ENCODE peak calls at places on chromosomes 11 and 22, in eight cellular contexts. One of them, this sample, is unnamed.

GRCh38 chr11:18379201-18379600 is 15.2 kb upstream of the LDHA start:
- DNase-seq in HepG2: no peak
- DNase-seq in IMR-90: no peak
- DNase-seq in body of pancreas: peak; percentile 18
- DNase-seq in A549: no peak
- DNase-seq in thyroid gland: peak; percentile 95
- DNase-seq in endothelial cell of umbilical vein: no peak
- DNase-seq in H1: no peak
- DNase-seq in this sample: no peak

GRCh38 chr11:58958500-58958899 is 19.2 kb downstream of the GLYATL1 start:
- DNase-seq in A549: peak; percentile 19
- DNase-seq in HepG2: peak; percentile 23
- DNase-seq in thyroid gland: peak; percentile 13
- DNase-seq in endothelial cell of umbilical vein: peak; percentile 9
- DNase-seq in H1: peak; percentile 72
- DNase-seq in body of pancreas: peak; percentile 39
- DNase-seq in IMR-90: no peak
- DNase-seq in this sample: no peak

GRCh38 chr22:45864959-45865496 is 111.9 kb downstream of the WNT7B start:
- DNase-seq in HepG2: no peak
- DNase-seq in body of pancreas: no peak
- DNase-seq in thyroid gland: no peak
- DNase-seq in H1: no peak
- DNase-seq in IMR-90: no peak
- DNase-seq in A549: no peak
- DNase-seq in endothelial cell of umbilical vein: no peak
- DNase-seq in this sample: no peak

GRCh38 chr11:9206496-9206895 is 58.7 kb downstream of the DENND5A start:
- DNase-seq in HepG2: no peak
- DNase-seq in thyroid gland: no peak
- DNase-seq in body of pancreas: no peak
- DNase-seq in endothelial cell of umbilical vein: no peak
- DNase-seq in H1: no peak
- DNase-seq in IMR-90: peak; percentile 78
- DNase-seq in A549: no peak
- DNase-seq in this sample: no peak

GRCh38 chr11:12264361-12264760 is 113.0 kb upstream of the PARVA start:
- DNase-seq in IMR-90: no peak
- DNase-seq in body of pancreas: no peak
- DNase-seq in thyroid gland: no peak
- DNase-seq in endothelial cell of umbilical vein: no peak
- DNase-seq in H1: no peak
- DNase-seq in A549: no peak
- DNase-seq in HepG2: no peak
- DNase-seq in this sample: no peak

GRCh38 chr11:77200869-77201268 is 72.8 kb downstream of the MYO7A start:
- DNase-seq in HepG2: no peak
- DNase-seq in A549: no peak
- DNase-seq in body of pancreas: no peak
- DNase-seq in IMR-90: no peak
- DNase-seq in H1: no peak
- DNase-seq in endothelial cell of umbilical vein: no peak
- DNase-seq in thyroid gland: no peak
- DNase-seq in this sample: no peak

GRCh38 chr11:101914349-101914736 is 467 bp upstream of the CEP126 start:
- DNase-seq in body of pancreas: no peak
- DNase-seq in HepG2: no peak
- DNase-seq in A549: no peak
- DNase-seq in thyroid gland: no peak
- DNase-seq in H1: no peak
- DNase-seq in IMR-90: peak; percentile 49
- DNase-seq in endothelial cell of umbilical vein: no peak
- DNase-seq in this sample: peak; percentile 4

GRCh38 chr11:87036756-87037449 is 831 bp upstream of the TMEM135 start:
- DNase-seq in H1: no peak
- DNase-seq in HepG2: peak; percentile 76
- DNase-seq in thyroid gland: no peak
- DNase-seq in IMR-90: no peak
- DNase-seq in body of pancreas: no peak
- DNase-seq in A549: peak; percentile 32
- DNase-seq in endothelial cell of umbilical vein: no peak
- DNase-seq in this sample: no peak

GRCh38 chr11:47289856-47290255 is 19.9 kb downstream of the MADD start:
- DNase-seq in H1: no peak
- DNase-seq in IMR-90: no peak
- DNase-seq in A549: no peak
- DNase-seq in thyroid gland: no peak
- DNase-seq in endothelial cell of umbilical vein: no peak
- DNase-seq in body of pancreas: no peak
- DNase-seq in HepG2: no peak
- DNase-seq in this sample: no peak

GRCh38 chr11:1823376-1824220 is 11.2 kb upstream of the SYT8 start:
- DNase-seq in A549: no peak
- DNase-seq in H1: no peak
- DNase-seq in body of pancreas: peak; percentile 45
- DNase-seq in thyroid gland: no peak
- DNase-seq in endothelial cell of umbilical vein: no peak
- DNase-seq in IMR-90: no peak
- DNase-seq in HepG2: no peak
- DNase-seq in this sample: no peak

GRCh38 chr11:34790620-34791019 is 125.6 kb downstream of the APIP start:
- DNase-seq in body of pancreas: no peak
- DNase-seq in endothelial cell of umbilical vein: peak; percentile 53
- DNase-seq in H1: no peak
- DNase-seq in HepG2: no peak
- DNase-seq in thyroid gland: no peak
- DNase-seq in IMR-90: no peak
- DNase-seq in A549: no peak
- DNase-seq in this sample: no peak

GRCh38 chr22:43203471-43203981 is 16.6 kb upstream of the TTLL12 start:
- DNase-seq in IMR-90: no peak
- DNase-seq in endothelial cell of umbilical vein: no peak
- DNase-seq in thyroid gland: peak; percentile 58
- DNase-seq in H1: peak; percentile 82
- DNase-seq in body of pancreas: no peak
- DNase-seq in A549: no peak
- DNase-seq in HepG2: no peak
- DNase-seq in this sample: no peak

GRCh38 chr22:25021976-25022711 is 69.6 kb downstream of the KIAA1671 start:
- DNase-seq in endothelial cell of umbilical vein: no peak
- DNase-seq in thyroid gland: no peak
- DNase-seq in A549: no peak
- DNase-seq in body of pancreas: peak; percentile 73
- DNase-seq in H1: no peak
- DNase-seq in HepG2: no peak
- DNase-seq in IMR-90: no peak
- DNase-seq in this sample: no peak

GRCh38 chr11:33869511-33870422 is 22.1 kb downstream of the LMO2 start:
- DNase-seq in endothelial cell of umbilical vein: peak; percentile 92
- DNase-seq in body of pancreas: peak; percentile 27
- DNase-seq in H1: peak; percentile 73
- DNase-seq in HepG2: no peak
- DNase-seq in IMR-90: peak; percentile 2
- DNase-seq in thyroid gland: peak; percentile 7
- DNase-seq in A549: peak; percentile 14
- DNase-seq in this sample: peak; percentile 40

DNA sequence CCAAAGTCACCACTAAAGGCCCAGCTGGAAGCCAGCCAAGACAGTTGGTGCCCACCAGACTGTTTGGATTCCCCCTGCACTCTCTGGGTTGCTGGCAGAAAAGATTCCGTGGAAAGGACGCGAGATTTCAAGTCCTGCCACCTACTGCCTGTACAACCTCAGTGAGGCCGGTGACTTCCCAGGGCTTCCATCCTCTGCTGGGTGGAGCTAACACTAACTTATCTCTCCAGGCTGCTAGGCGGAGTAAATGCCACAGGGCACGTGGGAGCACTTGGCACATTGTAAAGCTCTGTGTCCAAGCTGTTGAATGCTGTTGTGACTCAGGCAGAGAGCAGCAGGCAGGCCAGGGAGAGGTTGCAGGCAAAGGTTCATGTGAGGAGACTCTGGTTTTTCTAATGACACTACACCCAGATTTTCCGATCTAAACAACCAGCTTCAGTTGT is 50.9 kb upstream of the CDON start:
- DNase-seq in H1: no peak
- DNase-seq in HepG2: peak; percentile 84
- DNase-seq in A549: peak; percentile 88
- DNase-seq in IMR-90: peak; percentile 96
- DNase-seq in body of pancreas: peak; percentile 96
- DNase-seq in endothelial cell of umbilical vein: peak; percentile 92
- DNase-seq in thyroid gland: peak; percentile 98
- DNase-seq in this sample: peak; percentile 80
- TF ChIP-seq POLR2A in H1: no peak
- TF ChIP-seq POLR2A in HepG2: peak; percentile 59
- TF ChIP-seq POLR2A in A549: no peak
- TF ChIP-seq POLR2A in IMR-90: peak; percentile 49
- TF ChIP-seq POLR2A in body of pancreas: peak; percentile 83
- TF ChIP-seq POLR2A in endothelial cell of umbilical vein: no peak
- TF ChIP-seq POLR2A in thyroid gland: no peak
- TF ChIP-seq POLR2A in this sample: no peak

DNA sequence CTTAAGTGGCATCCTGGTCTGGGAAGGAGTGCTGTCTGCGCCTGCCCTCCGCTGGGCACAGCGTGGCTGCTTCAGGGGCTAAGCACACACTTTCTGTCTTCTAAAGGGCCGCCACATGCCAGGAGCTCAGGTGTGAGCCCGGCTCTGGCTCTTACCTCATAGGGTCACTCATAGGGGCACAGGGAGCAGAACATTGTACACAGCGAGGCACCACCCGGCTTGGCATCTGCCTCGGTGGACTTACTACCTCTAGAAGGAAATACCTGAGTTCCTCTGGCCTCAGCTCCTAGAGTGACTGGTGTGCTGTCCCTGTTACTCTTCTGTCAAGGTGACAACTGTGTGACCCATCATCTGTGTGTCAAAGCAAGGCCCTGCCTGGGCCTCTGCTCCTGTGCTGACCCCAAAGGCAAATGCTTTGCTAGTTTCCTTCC is 13.4 kb downstream of the NEAT1 start:
- DNase-seq in thyroid gland: peak; percentile 65
- DNase-seq in H1: peak; percentile 23
- DNase-seq in HepG2: no peak
- DNase-seq in body of pancreas: peak; percentile 57
- DNase-seq in IMR-90: no peak
- DNase-seq in endothelial cell of umbilical vein: peak; percentile 25
- DNase-seq in A549: peak; percentile 44
- DNase-seq in this sample: no peak
- TF ChIP-seq POLR2A in thyroid gland: no peak
- TF ChIP-seq POLR2A in H1: no peak
- TF ChIP-seq POLR2A in HepG2: no peak
- TF ChIP-seq POLR2A in body of pancreas: no peak
- TF ChIP-seq POLR2A in IMR-90: peak; percentile 8
- TF ChIP-seq POLR2A in endothelial cell of umbilical vein: no peak
- TF ChIP-seq POLR2A in A549: no peak
- TF ChIP-seq POLR2A in this sample: no peak

GRCh38 chr11:120339394-120339890 is 3.2 kb downstream of the ARHGEF12 start:
- DNase-seq in IMR-90: peak; percentile 43
- DNase-seq in HepG2: peak; percentile 40
- DNase-seq in A549: no peak
- DNase-seq in body of pancreas: no peak
- DNase-seq in H1: no peak
- DNase-seq in endothelial cell of umbilical vein: peak; percentile 85
- DNase-seq in thyroid gland: peak; percentile 39
- DNase-seq in this sample: no peak
- TF ChIP-seq POLR2A in IMR-90: no peak
- TF ChIP-seq POLR2A in HepG2: no peak
- TF ChIP-seq POLR2A in A549: no peak
- TF ChIP-seq POLR2A in body of pancreas: no peak
- TF ChIP-seq POLR2A in H1: no peak
- TF ChIP-seq POLR2A in endothelial cell of umbilical vein: peak; percentile 23
- TF ChIP-seq POLR2A in thyroid gland: no peak
- TF ChIP-seq POLR2A in this sample: no peak

GRCh38 chr22:38056969-38057841 is at the start of gene PICK1:
- DNase-seq in endothelial cell of umbilical vein: peak; percentile 82
- DNase-seq in A549: peak; percentile 89
- DNase-seq in IMR-90: peak; percentile 91
- DNase-seq in H1: peak; percentile 96
- DNase-seq in HepG2: peak; percentile 93
- DNase-seq in body of pancreas: peak; percentile 92
- DNase-seq in thyroid gland: peak; percentile 95
- DNase-seq in this sample: peak; percentile 87
- TF ChIP-seq POLR2A in endothelial cell of umbilical vein: peak; percentile 68
- TF ChIP-seq POLR2A in A549: peak; percentile 34
- TF ChIP-seq POLR2A in IMR-90: no peak
- TF ChIP-seq POLR2A in H1: peak; percentile 88
- TF ChIP-seq POLR2A in HepG2: peak; percentile 66
- TF ChIP-seq POLR2A in body of pancreas: peak; percentile 85
- TF ChIP-seq POLR2A in thyroid gland: peak; percentile 58
- TF ChIP-seq POLR2A in this sample: peak; percentile 9

This sample was measured in H54.